ENCODE peak calls at places on chromosomes 3 and 15, in ten cellular contexts. W is foreskin fibroblast, B is mammary epithelial cell, A is sigmoid colon, I is left ventricle myocardium inferior, N is neuronal stem cell, Y is uterus, U is A549, Z is upper lobe of right lung, R is tibial nerve. E is an unnamed sample.

GRCh38 chr3:1734494-1735122 is 364.1 kb upstream of the CNTN4 start:
- DNase-seq in W (no peak), B (peak; percentile 86), A (no peak), I (no peak), N (no peak), Y (no peak), U (no peak), Z (no peak), R (no peak), E (no peak)

GRCh38 chr15:75037685-75038084 is 14.3 kb downstream of the PPCDC start:
- DNase-seq in W (no peak), B (peak; percentile 24), A (no peak), I (no peak), N (no peak), Y (no peak), U (no peak), Z (no peak), R (no peak), E (no peak)

GRCh38 chr3:84308379-84308778 is 650.4 kb upstream of the CADM2 start:
- DNase-seq in W (no peak), B (no peak), A (no peak), I (no peak), N (no peak), Y (no peak), U (no peak), Z (no peak), R (no peak), E (no peak)

GRCh38 chr15:67515090-67515489 is 5.8 kb upstream of the C15orf61 start:
- DNase-seq in W (no peak), B (no peak), A (no peak), I (no peak), N (no peak), Y (no peak), U (no peak), Z (no peak), R (no peak), E (no peak)

GRCh38 chr3:47370887-47371697 is 9.7 kb upstream of the PTPN23 start:
- DNase-seq in W (no peak), B (no peak), A (no peak), I (no peak), N (no peak), Y (no peak), U (no peak), Z (no peak), R (no peak), E (peak; percentile 21)

GRCh38 chr3:128971421-128971820 is 22.5 kb downstream of the CFAP92 start:
- DNase-seq in W (peak; percentile 52), B (no peak), A (no peak), I (peak; percentile 49), N (no peak), Y (peak; percentile 35), U (no peak), Z (no peak), R (no peak), E (no peak)

GRCh38 chr15:39466428-39466827 is 114.5 kb upstream of the THBS1 start:
- DNase-seq in W (peak; percentile 98), B (no peak), A (peak; percentile 84), I (peak; percentile 80), N (no peak), Y (peak; percentile 86), U (no peak), Z (peak; percentile 74), R (no peak), E (no peak)

GRCh38 chr15:40108061-40108854 is 421 bp downstream of the BMF start:
- DNase-seq in W (no peak), B (peak; percentile 38), A (peak; percentile 95), I (peak; percentile 72), N (no peak), Y (peak; percentile 81), U (peak; percentile 36), Z (peak; percentile 79), R (peak; percentile 44), E (no peak)

DNA sequence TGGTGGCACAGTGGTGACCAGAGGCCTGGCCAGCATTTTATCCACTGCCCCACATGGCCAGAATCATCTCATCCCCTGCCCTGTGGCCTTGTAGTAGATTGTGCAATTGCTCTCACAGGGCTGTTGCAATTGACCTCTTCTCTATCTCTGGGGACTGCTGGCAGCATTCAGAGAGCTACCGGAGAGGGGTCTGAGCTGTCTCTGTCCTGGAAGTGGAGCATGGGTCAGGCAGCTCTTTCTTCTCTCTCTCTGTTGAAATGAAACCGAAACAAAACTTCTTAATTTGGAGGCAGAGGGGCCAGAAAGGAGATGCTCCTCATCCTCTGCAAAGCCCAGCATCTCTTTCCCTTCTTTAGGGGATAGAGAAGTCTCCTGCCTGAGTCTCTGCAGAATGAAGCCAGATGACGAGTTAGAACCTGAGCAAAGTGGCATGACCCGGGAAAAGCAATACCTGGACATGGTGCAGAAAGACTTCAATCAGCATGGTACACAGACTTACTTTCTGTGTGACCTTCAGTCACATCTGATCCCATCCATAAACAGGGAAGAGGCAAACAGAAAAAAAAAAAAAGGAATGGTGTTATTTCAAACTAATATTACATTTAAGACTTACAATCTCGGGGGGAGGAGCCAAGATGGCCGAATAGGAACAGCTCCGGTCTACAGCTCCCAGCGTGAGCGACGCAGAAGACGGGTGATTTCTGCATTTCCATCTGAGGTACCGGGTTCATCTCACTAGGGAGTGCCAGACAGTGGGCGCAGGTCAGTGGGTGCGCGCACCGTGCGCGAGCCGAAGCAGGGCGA is 144.5 kb upstream of the BCL6 start:
- DNase-seq in W (peak; percentile 20), B (no peak), A (peak; percentile 77), I (no peak), N (no peak), Y (peak; percentile 51), U (no peak), Z (no peak), R (peak; percentile 51), E (no peak)
- H3K4me3 ChIP-seq in W (no peak overlapping the region), B (no peak overlapping the region), A (no peak overlapping the region), I (no peak overlapping the region), N (no peak overlapping the region), Y (no peak overlapping the region), U (no peak overlapping the region), Z (no peak overlapping the region), R (no peak overlapping the region), E (no peak overlapping the region)

GRCh38 chr15:56616551-56616950 is 116.8 kb downstream of the ZNF280D start:
- DNase-seq in W (no peak), B (no peak), A (no peak), I (no peak), N (no peak), Y (no peak), U (no peak), Z (no peak), R (no peak), E (no peak)

GRCh38 chr15:56617628-56618027 is 115.7 kb downstream of the ZNF280D start:
- DNase-seq in W (no peak), B (no peak), A (no peak), I (no peak), N (no peak), Y (no peak), U (no peak), Z (no peak), R (no peak), E (no peak)

GRCh38 chr15:56619881-56620280 is 113.4 kb downstream of the ZNF280D start:
- DNase-seq in W (no peak), B (no peak), A (no peak), I (no peak), N (no peak), Y (no peak), U (no peak), Z (no peak), R (no peak), E (no peak)
- H3K4me3 ChIP-seq in W (no peak overlapping the region), B (no peak overlapping the region), A (no peak overlapping the region), I (no peak overlapping the region), N (no peak overlapping the region), Y (no peak overlapping the region), U (no peak overlapping the region), Z (no peak overlapping the region), R (no peak overlapping the region), E (no peak overlapping the region)

DNA sequence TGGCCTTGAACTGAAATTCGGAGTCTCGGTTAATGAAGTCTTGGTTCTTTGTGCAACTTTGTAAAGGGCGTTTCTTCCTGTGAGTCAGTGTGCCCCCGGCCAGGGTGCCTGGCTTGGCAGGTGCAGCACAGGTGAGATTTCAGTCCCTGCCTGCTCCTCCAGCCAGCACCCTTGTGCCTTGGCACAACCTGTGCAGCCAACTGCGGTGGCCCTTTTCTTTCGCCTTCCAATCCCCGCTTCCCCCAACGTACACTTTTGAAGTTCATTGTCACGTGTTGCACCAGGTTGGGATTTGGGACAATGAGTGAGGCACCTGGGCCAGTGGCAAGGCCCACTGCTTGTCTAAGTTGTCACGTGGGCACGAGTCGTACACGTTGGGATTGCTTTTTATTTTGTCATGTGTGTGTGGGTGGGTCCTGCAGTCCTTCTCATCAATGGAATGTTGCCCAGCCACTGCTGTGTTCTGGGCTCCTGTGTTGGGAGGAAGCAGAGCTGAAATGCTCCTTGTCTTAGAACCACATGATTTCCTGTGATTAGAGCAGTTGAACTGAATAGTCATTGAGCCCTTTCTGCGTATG is 242.9 kb upstream of the BHLHE40 start:
- DNase-seq in W (no peak), B (peak; percentile 93), A (no peak), I (no peak), N (no peak), Y (no peak), U (no peak), Z (peak; percentile 82), R (no peak), E (peak; percentile 43)
- H3K4me3 ChIP-seq in W (no peak overlapping the region), B (no peak overlapping the region), A (no peak overlapping the region), I (no peak overlapping the region), N (no peak overlapping the region), Y (no peak overlapping the region), U (no peak overlapping the region), Z (no peak overlapping the region), R (no peak overlapping the region), E (no peak overlapping the region)

GRCh38 chr15:52263563-52263962 is 32.0 kb downstream of the MYO5C start:
- DNase-seq in W (no peak), B (no peak), A (no peak), I (no peak), N (no peak), Y (no peak), U (no peak), Z (no peak), R (no peak), E (peak; percentile 63)

GRCh38 chr15:52261026-52261425 is 34.6 kb downstream of the MYO5C start:
- DNase-seq in W (no peak), B (no peak), A (no peak), I (no peak), N (no peak), Y (no peak), U (no peak), Z (no peak), R (no peak), E (no peak)

GRCh38 chr15:52262364-52262763 is 33.2 kb downstream of the MYO5C start:
- DNase-seq in W (no peak), B (no peak), A (no peak), I (no peak), N (peak; percentile 18), Y (no peak), U (no peak), Z (no peak), R (no peak), E (peak; percentile 38)

GRCh38 chr15:52259503-52259902 is 36.1 kb downstream of the MYO5C start:
- DNase-seq in W (no peak), B (no peak), A (no peak), I (no peak), N (no peak), Y (no peak), U (no peak), Z (no peak), R (no peak), E (no peak)

DNA sequence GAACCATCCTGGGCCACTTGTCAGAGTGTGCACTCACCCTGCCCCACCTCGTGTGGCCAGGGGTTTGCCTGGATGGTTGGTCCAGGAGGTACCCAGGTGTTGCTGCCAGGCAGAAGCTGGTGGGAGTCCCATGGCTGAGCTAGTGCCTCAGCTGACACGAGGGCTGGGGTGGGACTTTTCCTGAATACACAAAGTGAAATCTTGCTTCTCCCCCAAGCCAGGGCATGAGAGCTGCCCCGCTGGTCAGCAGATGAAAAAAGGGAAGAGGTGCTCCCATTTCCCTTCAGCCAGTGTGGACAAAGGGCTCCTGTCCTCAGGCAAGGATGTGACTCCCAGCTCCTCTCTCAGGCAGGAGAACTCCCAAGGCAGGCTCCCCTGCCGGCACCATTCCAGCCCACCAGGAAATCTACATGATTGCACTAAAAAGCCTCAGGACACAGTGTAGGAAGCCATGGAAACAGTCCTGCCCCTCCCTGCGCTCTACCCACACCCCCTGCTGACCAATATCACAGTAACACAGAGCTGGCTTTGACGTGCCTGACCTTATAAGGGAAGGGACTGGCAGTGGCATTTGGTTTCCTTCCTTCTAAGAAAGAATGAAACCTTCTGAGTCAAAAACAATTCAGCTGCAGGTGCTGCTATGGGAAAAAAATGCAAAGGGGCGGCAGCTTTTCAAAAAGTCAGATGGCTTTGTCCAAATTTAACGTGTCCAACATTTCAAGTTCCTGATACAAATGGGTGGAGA is 33.9 kb downstream of the MYO5C start:
- DNase-seq in W (peak; percentile 64), B (peak; percentile 90), A (peak; percentile 73), I (peak; percentile 50), N (peak; percentile 82), Y (peak; percentile 73), U (peak; percentile 74), Z (no peak), R (peak; percentile 54), E (peak; percentile 75)
- H3K4me3 ChIP-seq in W (no peak overlapping the region), B (no peak overlapping the region), A (no peak overlapping the region), I (no peak overlapping the region), N (no peak overlapping the region), Y (no peak overlapping the region), U (no peak overlapping the region), Z (no peak overlapping the region), R (no peak overlapping the region), E (no peak overlapping the region)

E was measured in DND-41.